ENCODE peak calls at places on chromosomes 4 and X, in nine cellular contexts. Z is posterior cingulate gyrus; C is neural crest cell; T is GM12865; W is activated CD4-positive, alpha-beta T cell treated with anti-CD3 and anti-CD28 coated beads, Interleukin-2, amount 10 ng/mL, durations not matched to agents 7 days and 5 days; D is activated effector memory CD4-positive, alpha-beta T cell treated with anti-CD3 and anti-CD28 coated beads, Interleukin-2, amount 50 U/mL, for 16 hours; B is AG10803; E is skeletal muscle cell; A is NCI-H1092 treated with DMSO at 0.1 percent for 48 hours. F is an unnamed sample.

GRCh38 chr4:39464886-39465501 is 6.1 kb downstream of the LIAS start:
- DNase-seq in Z (no peak), C (no peak), T (no peak), W (no peak), D (no peak), B (peak; percentile 74), E (peak; percentile 69), A (no peak), F (peak; percentile 36)

GRCh38 chr4:7029212-7029611 is 14.0 kb upstream of the TADA2B start:
- DNase-seq in Z (no peak), C (no peak), T (no peak), W (no peak), D (no peak), B (no peak), E (no peak), A (no peak), F (no peak)

GRCh38 chr4:168651374-168651773 is 154.5 kb downstream of the PALLD start:
- DNase-seq in Z (no peak), C (no peak), T (no peak), W (no peak), D (no peak), B (no peak), E (no peak), A (no peak), F (no peak)

GRCh38 chrX:134999469-134999868 is 8.7 kb downstream of the SMIM10 start:
- DNase-seq in Z (no peak), C (no peak), T (peak; percentile 21), W (no peak), D (no peak), B (peak; percentile 60), E (peak; percentile 20), A (peak; percentile 65), F (peak; percentile 20)

GRCh38 chr4:53929955-53930798 is 134.2 kb downstream of the CHIC2 start:
- DNase-seq in Z (no peak), C (peak; percentile 62), T (peak; percentile 63), W (peak; percentile 67), D (peak; percentile 78), B (peak; percentile 90), E (peak; percentile 64), A (peak; percentile 62), F (peak; percentile 89)

GRCh38 chrX:42089014-42089413 is 165.7 kb upstream of the CASK start:
- DNase-seq in Z (no peak), C (no peak), T (no peak), W (no peak), D (no peak), B (no peak), E (no peak), A (no peak), F (no peak)

GRCh38 chr4:26896636-26897035 is 36.0 kb downstream of the STIM2 start:
- DNase-seq in Z (no peak), C (no peak), T (no peak), W (no peak), D (no peak), B (peak; percentile 12), E (no peak), A (no peak), F (no peak)

GRCh38 chrX:7950865-7951264 is 23.7 kb upstream of the PNPLA4 start:
- DNase-seq in Z (no peak), C (no peak), T (peak; percentile 67), W (no peak), D (no peak), B (no peak), E (no peak), A (no peak), F (no peak)

GRCh38 chr4:163654621-163655020 is 160.1 kb downstream of the TMA16 start:
- DNase-seq in Z (no peak), C (no peak), T (no peak), W (no peak), D (no peak), B (no peak), E (no peak), A (no peak), F (no peak)

GRCh38 chr4:17526695-17527477 is 11.9 kb downstream of the CLRN2 start:
- DNase-seq in Z (no peak), C (no peak), T (no peak), W (no peak), D (no peak), B (no peak), E (no peak), A (no peak), F (no peak)

GRCh38 chr4:80336582-80336981 is 1.1 kb downstream of the CFAP299 start:
- DNase-seq in Z (peak; percentile 56), C (no peak), T (peak; percentile 5), W (no peak), D (no peak), B (peak; percentile 25), E (no peak), A (peak; percentile 15), F (peak; percentile 29)

GRCh38 chrX:96464880-96465558 is 219.6 kb upstream of the DIAPH2 start:
- DNase-seq in Z (no peak), C (no peak), T (no peak), W (no peak), D (no peak), B (no peak), E (no peak), A (no peak), F (no peak)

GRCh38 chrX:2427737-2428136 is 73.0 kb downstream of the DHRSX start:
- DNase-seq in Z (no peak), C (no peak), T (no peak), W (no peak), D (no peak), B (no peak), E (no peak), A (no peak), F (no peak)

GRCh38 chr4:148355442-148356123 is 86.6 kb downstream of the NR3C2 start:
- DNase-seq in Z (no peak), C (no peak), T (no peak), W (no peak), D (no peak), B (no peak), E (no peak), A (no peak), F (no peak)

F was measured in pons.